ENCODE peak calls at places on chromosomes 6 and 20, in nine cellular contexts. X is LHCN-M2, I is occipital lobe, M is tibial artery, D is psoas muscle, Z is dermis microvascular lymphatic vessel endothelial cell, R is HT1080, S is LoVo, V is fibroblast of pulmonary artery. G is an unnamed sample.

GRCh38 chr6:160239929-160240690 is 18.5 kb downstream of the SLC22A2 start:
- DNase-seq in X (no peak), I (no peak), M (no peak), D (no peak), Z (no peak), R (no peak), S (no peak), V (no peak), G (no peak)

GRCh38 chr6:27541212-27541931 is 68.5 kb upstream of the ZNF184 start:
- DNase-seq in X (peak; percentile 31), I (no peak), M (no peak), D (no peak), Z (no peak), R (peak; percentile 82), S (peak; percentile 5), V (no peak), G (no peak)

GRCh38 chr20:36543187-36544133 is 2.1 kb downstream of the MYL9 start:
- DNase-seq in X (peak; percentile 90), I (no peak), M (peak; percentile 95), D (peak; percentile 88), Z (no peak), R (no peak), S (no peak), V (peak; percentile 69), G (no peak)

GRCh38 chr6:86355271-86355670 is 582.1 kb upstream of the HTR1E start:
- DNase-seq in X (no peak), I (no peak), M (no peak), D (no peak), Z (no peak), R (no peak), S (no peak), V (no peak), G (no peak)

GRCh38 chr20:4813076-4813838 is 91.5 kb downstream of the PRND start:
- DNase-seq in X (no peak), I (no peak), M (no peak), D (no peak), Z (no peak), R (no peak), S (no peak), V (peak; percentile 17), G (no peak)

GRCh38 chr20:61963149-61963548 is 102.5 kb downstream of the TAF4 start:
- DNase-seq in X (no peak), I (no peak), M (no peak), D (no peak), Z (no peak), R (no peak), S (no peak), V (no peak), G (no peak)

GRCh38 chr6:82045965-82046756 is 201.4 kb downstream of the IBTK start:
- DNase-seq in X (peak; percentile 94), I (no peak), M (no peak), D (no peak), Z (no peak), R (peak; percentile 95), S (no peak), V (peak; percentile 65), G (no peak)

GRCh38 chr6:74749211-74750142 is 456.4 kb downstream of the COL12A1 start:
- DNase-seq in X (peak; percentile 24), I (no peak), M (no peak), D (no peak), Z (no peak), R (no peak), S (peak; percentile 35), V (peak; percentile 69), G (peak; percentile 23)

GRCh38 chr6:42292002-42292735 is 74.5 kb upstream of the MRPS10 start:
- DNase-seq in X (peak; percentile 92), I (no peak), M (no peak), D (no peak), Z (peak; percentile 1), R (peak; percentile 92), S (peak; percentile 72), V (peak; percentile 83), G (no peak)

GRCh38 chr6:134691180-134691579 is 258.7 kb downstream of the ALDH8A1 start:
- DNase-seq in X (no peak), I (no peak), M (no peak), D (no peak), Z (no peak), R (no peak), S (no peak), V (no peak), G (no peak)

GRCh38 chr6:145842693-145843546 is 28.3 kb upstream of the FBXO30 start:
- DNase-seq in X (no peak), I (no peak), M (no peak), D (no peak), Z (no peak), R (no peak), S (no peak), V (peak; percentile 82), G (peak; percentile 84)

GRCh38 chr6:101668496-101668895 is 275.0 kb downstream of the GRIK2 start:
- DNase-seq in X (no peak), I (no peak), M (no peak), D (no peak), Z (no peak), R (no peak), S (no peak), V (peak; percentile 10), G (no peak)

GRCh38 chr6:47852727-47853126 is 70.9 kb downstream of the OPN5 start:
- DNase-seq in X (no peak), I (no peak), M (no peak), D (no peak), Z (no peak), R (peak; percentile 38), S (no peak), V (no peak), G (no peak)

GRCh38 chr6:168163096-168163731 is 84.2 kb upstream of the FRMD1 start:
- DNase-seq in X (no peak), I (peak; percentile 20), M (no peak), D (no peak), Z (no peak), R (no peak), S (no peak), V (no peak), G (peak; percentile 66)

GRCh38 chr6:7484666-7485065 is 56.8 kb upstream of the DSP start:
- DNase-seq in X (no peak), I (no peak), M (no peak), D (no peak), Z (no peak), R (no peak), S (no peak), V (no peak), G (no peak)

GRCh38 chr6:67883500-67884366 is 751.3 kb upstream of the ADGRB3 start:
- DNase-seq in X (no peak), I (no peak), M (no peak), D (no peak), Z (no peak), R (no peak), S (no peak), V (no peak), G (no peak)

GRCh38 chr6:33788694-33789549 is at the start of gene LEMD2:
- DNase-seq in X (peak; percentile 92), I (peak; percentile 90), M (peak; percentile 88), D (peak; percentile 95), Z (peak; percentile 85), R (peak; percentile 90), S (peak; percentile 92), V (peak; percentile 96), G (peak; percentile 89)

GRCh38 chr20:37406010-37406998 is 60.4 kb downstream of the SRC start:
- DNase-seq in X (no peak), I (peak; percentile 25), M (no peak), D (peak; percentile 52), Z (no peak), R (peak; percentile 50), S (peak; percentile 75), V (no peak), G (peak; percentile 79)

GRCh38 chr20:5497556-5497955 is 180.8 kb upstream of the PROKR2 start:
- DNase-seq in X (no peak), I (no peak), M (no peak), D (no peak), Z (no peak), R (no peak), S (no peak), V (no peak), G (no peak)

GRCh38 chr6:25831532-25832306 is at the start of gene SLC17A1:
- DNase-seq in X (no peak), I (no peak), M (no peak), D (no peak), Z (no peak), R (no peak), S (peak; percentile 9), V (no peak), G (no peak)